ENCODE peak calls at places on chromosomes 16 and 17, in four cellular contexts. R, X, W and Y are unnamed samples.

GRCh38 chr16:18069683-18070082 is 266.9 kb downstream of the NPIPA8 start:
- DNase-seq in R (no peak), X (no peak), W (no peak), Y (no peak)

GRCh38 chr17:68910256-68910705 is 44.9 kb downstream of the ABCA8 start:
- DNase-seq in R (no peak), X (no peak), W (no peak), Y (no peak)

GRCh38 chr17:43846221-43846712 is 709 bp upstream of the CD300LG start:
- DNase-seq in R (peak), X (peak), W (peak), Y (peak)

GRCh38 chr17:7281953-7282751 is 634 bp downstream of the SLC2A4 start:
- DNase-seq in R (no peak), X (no peak), W (no peak), Y (no peak)

GRCh38 chr16:30474062-30474452 is 1.5 kb downstream of the ITGAL start:
- DNase-seq in R (no peak), X (no peak), W (no peak), Y (no peak)

GRCh38 chr16:69476920-69477418 is 52.5 kb downstream of the CYB5B start:
- DNase-seq in R (peak), X (no peak), W (peak), Y (peak)

GRCh38 chr16:88957887-88958577 is 19.0 kb downstream of the CBFA2T3 start:
- DNase-seq in R (no peak), X (no peak), W (no peak), Y (no peak)

GRCh38 chr17:76529224-76529642 is 8.3 kb downstream of the CYGB start:
- DNase-seq in R (peak), X (no peak), W (no peak), Y (peak)

GRCh38 chr17:67610061-67610460 is 107.7 kb upstream of the NOL11 start:
- DNase-seq in R (no peak), X (no peak), W (no peak), Y (no peak)

GRCh38 chr17:64162575-64162974 is 32.6 kb upstream of the ERN1 start:
- DNase-seq in R (no peak), X (no peak), W (no peak), Y (no peak)

GRCh38 chr16:89070590-89070989 is 23.1 kb upstream of the ACSF3 start:
- DNase-seq in R (no peak), X (no peak), W (no peak), Y (no peak)

GRCh38 chr17:44971776-44972483 is 3.8 kb upstream of the C1QL1 start:
- DNase-seq in R (peak), X (no peak), W (no peak), Y (no peak)

GRCh38 chr16:68901910-68902309 is 58.6 kb downstream of the TANGO6 start:
- DNase-seq in R (peak), X (no peak), W (no peak), Y (no peak)

GRCh38 chr16:5460701-5461100 is 363.1 kb upstream of the EEF2KMT start:
- DNase-seq in R (no peak), X (no peak), W (no peak), Y (no peak)